ENCODE peak calls at places on chromosomes 3 and 15, in four cellular contexts. Y, R, S and Q are unnamed samples. For H3K27me3, the result is how much of the 10 kb centered on the place peaks cover.

GRCh38 chr3:120214161-120214560 is 70.9 kb downstream of the GPR156 start:
- DNase-seq in Y (no peak), R (no peak), S (no peak), Q (no peak)

GRCh38 chr3:107132674-107133073 is 244.6 kb upstream of the CCDC54 start:
- DNase-seq in Y (no peak), R (no peak), S (no peak), Q (no peak)

GRCh38 chr15:93035092-93035915 is 53.7 kb downstream of the RGMA start:
- DNase-seq in Y (no peak), R (no peak), S (no peak), Q (no peak)

GRCh38 chr3:129349791-129350190 is 71.1 kb downstream of the HMCES start:
- DNase-seq in Y (no peak), R (no peak), S (no peak), Q (peak)

GRCh38 chr3:72317491-72317890 is 530.8 kb downstream of the SHQ1 start:
- DNase-seq in Y (no peak), R (no peak), S (peak), Q (no peak)

GRCh38 chr3:196569003-196569516 is 600 bp downstream of the FBXO45 start:
- DNase-seq in Y (peak), R (no peak), S (peak), Q (no peak)

GRCh38 chr3:157789162-157789561 is 285.9 kb upstream of the VEPH1 start:
- DNase-seq in Y (no peak), R (no peak), S (no peak), Q (no peak)

GRCh38 chr3:194315088-194315964 is 35.8 kb downstream of the CPN2 start:
- DNase-seq in Y (peak), R (peak), S (peak), Q (peak)

GRCh38 chr15:88646951-88647350 is 8.1 kb downstream of the ISG20 start:
- DNase-seq in Y (no peak), R (no peak), S (no peak), Q (no peak)

GRCh38 chr3:129228891-129229585 is 20.4 kb upstream of the COPG1 start:
- DNase-seq in Y (peak), R (no peak), S (no peak), Q (no peak)

GRCh38 chr3:567488-568173 is 371.1 kb downstream of the CHL1 start:
- DNase-seq in Y (no peak), R (no peak), S (no peak), Q (no peak)

GRCh38 chr3:133238015-133238414 is 161.8 kb upstream of the BFSP2 start:
- DNase-seq in Y (no peak), R (no peak), S (no peak), Q (no peak)

DNA sequence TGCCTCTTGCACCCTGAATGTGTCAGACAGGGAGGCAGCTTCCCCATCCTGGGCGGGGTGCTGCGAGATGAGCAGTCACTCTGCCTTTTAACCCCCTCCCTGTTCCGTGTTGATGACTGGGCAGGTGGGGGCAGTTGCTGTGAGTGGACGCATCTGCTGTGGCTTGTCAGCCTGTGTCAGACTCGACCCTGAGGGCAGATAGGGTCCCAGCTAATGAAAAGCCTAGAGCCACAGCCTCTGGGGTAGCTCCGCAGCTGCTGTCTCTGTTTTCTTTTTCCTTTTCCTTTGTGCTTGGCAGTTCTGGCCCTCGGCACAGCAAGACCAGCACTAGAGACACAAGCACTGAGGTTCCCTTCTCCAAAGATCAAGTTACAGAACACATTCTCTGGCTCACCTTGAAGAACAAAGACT is 43.0 kb upstream of the GLCE start:
- DNase-seq in Y (no peak), R (no peak), S (no peak), Q (no peak)
- H3K27me3 ChIP-seq in Y (under half), R (under half), S (under half), Q (under half)

GRCh38 chr3:99016452-99016851 is 115.0 kb upstream of the DCBLD2 start:
- DNase-seq in Y (no peak), R (no peak), S (no peak), Q (no peak)

GRCh38 chr3:99012051-99012450 is 110.6 kb upstream of the DCBLD2 start:
- DNase-seq in Y (no peak), R (no peak), S (no peak), Q (no peak)

GRCh38 chr3:99013077-99013476 is 111.6 kb upstream of the DCBLD2 start:
- DNase-seq in Y (no peak), R (no peak), S (no peak), Q (no peak)

GRCh38 chr3:99009851-99010250 is 108.4 kb upstream of the DCBLD2 start:
- DNase-seq in Y (no peak), R (no peak), S (no peak), Q (no peak)

GRCh38 chr3:99013794-99014315 is 112.4 kb upstream of the DCBLD2 start:
- DNase-seq in Y (no peak), R (no peak), S (no peak), Q (no peak)
- H3K27ac ChIP-seq in Y (no peak), R (no peak), S (no peak), Q (no peak)

DNA sequence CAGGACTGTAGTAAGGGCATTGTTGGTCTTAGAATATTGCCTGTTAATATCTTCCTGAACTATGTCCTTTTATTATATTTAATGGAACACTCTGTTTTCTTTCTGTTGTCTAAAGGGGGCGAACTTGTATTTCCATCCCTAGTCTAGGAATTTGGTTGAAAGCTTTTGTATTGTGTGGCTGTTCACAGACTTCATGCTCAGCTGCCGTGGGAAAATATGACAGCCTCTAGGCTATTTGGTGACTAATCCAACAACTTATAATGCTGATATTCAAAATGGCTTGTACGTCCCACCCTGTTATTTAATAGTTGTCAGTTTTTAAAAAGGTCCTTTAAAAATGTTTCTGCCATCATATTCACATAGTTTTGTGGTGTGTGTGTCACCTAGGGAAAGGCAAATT is 202.6 kb downstream of the KLHL25 start:
- DNase-seq in Y (no peak), R (no peak), S (no peak), Q (no peak)
- TF ChIP-seq CTCF in Y (peak), R (no peak), S (peak), Q (peak)

DNA sequence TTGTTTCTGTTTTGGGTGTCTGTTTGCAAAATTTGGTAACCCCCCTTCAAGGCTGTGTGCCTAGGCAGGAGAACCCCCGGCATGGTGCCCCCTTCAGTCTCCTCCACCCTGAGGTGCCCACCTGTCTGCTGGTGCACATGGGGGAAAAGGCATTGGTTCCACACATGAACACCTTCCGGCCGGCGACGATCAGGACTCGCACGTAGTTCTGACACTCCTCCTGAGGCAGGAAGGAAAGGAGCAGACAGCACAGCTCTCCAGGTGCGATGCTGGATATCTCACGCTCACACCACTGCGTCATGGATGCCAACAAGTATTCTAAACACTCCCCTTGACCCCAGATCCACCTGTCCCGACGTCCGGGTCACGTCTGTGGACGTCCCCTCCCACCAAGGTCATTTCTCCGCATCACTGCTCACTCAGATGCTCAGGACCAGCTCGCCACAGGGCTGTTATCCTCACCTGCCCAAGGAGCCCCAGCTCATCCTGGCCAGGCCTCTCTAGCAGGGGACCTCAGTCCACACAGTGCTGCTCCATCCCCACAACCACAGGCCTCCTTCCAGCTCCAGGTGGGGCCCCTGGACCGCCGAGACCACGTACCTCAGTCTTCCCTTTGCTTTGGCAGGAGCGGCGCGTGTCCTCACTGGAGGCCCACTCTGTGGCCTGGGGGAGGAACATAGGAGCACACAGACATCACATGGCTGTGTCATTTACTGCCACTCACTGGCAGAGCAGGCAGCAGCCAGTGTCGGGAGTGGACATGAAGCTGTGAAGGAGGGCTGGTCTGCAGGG is 99.0 kb downstream of the SEMA5B start:
- DNase-seq in Y (no peak), R (no peak), S (no peak), Q (no peak)
- H3K27me3 ChIP-seq in Y (under half), R (under half), S (under half), Q (under half)

DNA sequence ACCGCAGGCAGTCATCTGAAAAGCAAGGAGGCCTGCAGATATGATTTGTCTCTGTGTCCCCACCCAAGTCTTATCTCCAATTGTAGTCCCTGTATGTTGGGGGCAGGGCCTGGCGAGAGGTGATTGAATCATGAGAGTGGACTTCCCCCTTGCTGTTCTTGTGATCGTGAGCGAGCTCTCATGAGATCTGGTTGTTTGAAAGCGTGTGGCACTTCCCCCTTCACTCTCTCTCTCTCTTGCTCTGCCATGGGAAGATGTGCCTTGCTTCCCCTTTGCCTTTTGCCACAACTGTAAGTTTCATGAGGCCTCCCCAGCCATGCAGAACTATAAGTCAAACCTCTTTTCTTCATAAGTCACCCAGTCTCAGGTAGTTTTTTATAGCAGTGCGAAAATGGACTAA is 83.3 kb downstream of the TMCO5A start:
- DNase-seq in Y (no peak), R (no peak), S (no peak), Q (no peak)
- H3K27ac ChIP-seq in Y (no peak), R (no peak), S (no peak), Q (no peak)

DNA sequence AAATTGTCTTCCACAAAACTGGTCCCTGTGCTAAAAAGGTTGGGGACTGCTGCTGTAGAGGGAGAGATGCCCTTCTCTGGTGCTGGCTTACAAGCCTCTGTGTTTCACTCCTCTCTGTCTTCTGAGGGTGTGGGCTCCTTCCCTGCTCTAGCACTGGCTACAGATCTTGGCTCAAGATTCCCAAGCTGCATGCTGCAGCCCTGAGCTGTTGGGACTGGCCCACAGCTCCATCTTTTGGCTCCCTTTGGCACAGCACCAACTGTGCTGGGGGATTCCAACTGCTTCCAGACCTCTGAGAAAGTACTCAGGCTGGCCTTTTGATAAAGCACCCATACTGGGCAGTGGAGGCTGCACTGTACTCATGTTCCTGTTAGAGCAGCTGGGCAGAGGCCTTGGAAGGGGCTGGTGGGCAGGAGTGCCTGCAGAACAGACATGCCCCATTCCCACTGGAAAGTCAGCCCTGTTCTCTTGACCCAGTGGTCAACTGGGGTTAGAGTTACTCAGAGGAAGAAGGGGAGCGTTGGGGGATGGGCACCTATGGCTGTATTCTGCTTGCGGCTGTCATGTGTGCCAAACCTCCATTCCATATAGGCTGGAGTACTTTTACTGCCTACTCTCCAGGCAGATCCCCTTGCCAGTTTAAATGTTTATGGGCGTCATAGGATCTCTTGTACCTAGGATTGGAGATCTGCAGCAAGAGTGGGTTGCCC is 55.7 kb downstream of the GALK2 start:
- DNase-seq in Y (no peak), R (no peak), S (no peak), Q (no peak)
- TF ChIP-seq CTCF in Y (no peak), R (no peak), S (no peak), Q (no peak)

GRCh38 chr3:134655706-134656105 is 4.9 kb upstream of the KY start:
- DNase-seq in Y (no peak), R (peak), S (no peak), Q (no peak)
- H3K27me3 ChIP-seq in Y (under half), R (under half), S (under half), Q (under half)

DNA sequence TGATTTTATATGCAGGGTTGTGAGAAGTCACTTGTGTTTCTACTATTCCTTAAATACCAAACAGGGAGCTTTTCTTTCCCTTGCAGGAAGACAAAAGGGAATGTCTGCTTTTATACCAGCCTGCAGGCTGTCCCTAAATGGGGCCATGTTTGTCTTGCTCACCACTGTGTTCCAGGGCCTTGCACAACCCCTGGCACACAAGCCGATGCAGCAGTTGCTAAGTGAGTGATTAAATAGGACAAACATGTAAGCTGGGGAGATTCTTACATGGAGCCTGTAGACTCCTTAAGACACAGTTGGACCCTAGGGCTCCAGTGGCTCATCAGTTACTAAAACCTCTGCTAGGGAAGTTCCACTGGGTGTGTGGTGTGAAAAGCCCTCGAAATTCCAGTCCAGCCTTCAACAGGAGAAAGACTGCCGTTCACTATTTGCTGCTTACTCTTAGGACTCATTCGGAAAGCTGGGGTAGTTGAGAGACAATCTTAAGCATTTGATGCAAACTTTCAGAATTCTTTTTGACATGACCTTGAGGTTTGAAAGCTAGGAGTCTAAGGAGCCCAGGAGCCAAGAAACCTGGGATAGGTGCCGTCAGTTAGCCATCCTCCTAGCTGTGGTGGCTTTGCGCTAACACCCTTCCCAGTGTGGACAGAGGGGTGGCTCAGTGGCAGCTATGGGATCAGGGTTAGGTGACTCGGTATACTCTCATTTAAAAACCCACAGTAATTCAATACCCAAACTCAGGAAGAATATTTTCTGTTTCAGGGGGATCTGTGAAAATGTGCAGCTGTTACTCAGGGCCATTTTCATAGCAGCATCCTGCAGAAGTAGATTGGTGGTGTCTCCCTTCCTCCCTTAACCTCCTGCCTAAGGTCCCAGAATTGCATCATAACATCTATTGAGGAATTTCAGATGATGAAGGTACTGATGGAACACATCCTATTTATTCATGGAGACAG is 39.1 kb downstream of the SYNM start:
- DNase-seq in Y (peak), R (peak), S (peak), Q (peak)
- H3K27ac ChIP-seq in Y (peak), R (peak), S (no peak), Q (peak)

GRCh38 chr15:77507151-77507847 is 86.6 kb downstream of the HMG20A start:
- DNase-seq in Y (peak), R (no peak), S (peak), Q (peak)

GRCh38 chr15:77507911-77508310 is 87.2 kb downstream of the HMG20A start:
- DNase-seq in Y (peak), R (peak), S (peak), Q (no peak)

GRCh38 chr15:77505556-77505955 is 84.9 kb downstream of the HMG20A start:
- DNase-seq in Y (no peak), R (no peak), S (no peak), Q (no peak)

GRCh38 chr15:77504871-77505270 is 84.2 kb downstream of the HMG20A start:
- DNase-seq in Y (no peak), R (no peak), S (no peak), Q (no peak)

GRCh38 chr15:77506311-77507150 is 85.8 kb downstream of the HMG20A start:
- DNase-seq in Y (peak), R (peak), S (peak), Q (peak)
- TF ChIP-seq CTCF in Y (peak), R (no peak), S (no peak), Q (no peak)